ENCODE peak calls at places on chromosome 9, in nine cellular contexts. K is GM12891, N is Peyer's patch, R is endothelial cell of umbilical vein, G is A549, Y is HCT116, S is body of pancreas, V is IMR-90, Z is ovary. Q is an unnamed sample.

GRCh38 chr9:73239868-73240267 is 88.2 kb downstream of the ANXA1 start:
- DNase-seq in K (no peak), N (no peak), R (no peak), G (peak; percentile 3), Y (no peak), S (no peak), V (no peak), Z (no peak), Q (no peak)

GRCh38 chr9:112239284-112239683 is 64.2 kb upstream of the SUSD1 start:
- DNase-seq in K (no peak), N (no peak), R (no peak), G (no peak), Y (peak; percentile 7), S (no peak), V (no peak), Z (no peak), Q (no peak)

GRCh38 chr9:130780865-130781504 is 54.1 kb upstream of the ABL1 start:
- DNase-seq in K (no peak), N (peak; percentile 65), R (no peak), G (peak; percentile 62), Y (no peak), S (peak; percentile 54), V (peak; percentile 98), Z (peak; percentile 74), Q (no peak)

GRCh38 chr9:2727966-2728613 is 10.8 kb downstream of the KCNV2 start:
- DNase-seq in K (no peak), N (no peak), R (peak; percentile 76), G (no peak), Y (peak; percentile 4), S (peak; percentile 73), V (peak; percentile 71), Z (peak; percentile 40), Q (no peak)

GRCh38 chr9:130480673-130481072 is 35.9 kb downstream of the ASS1 start:
- DNase-seq in K (no peak), N (no peak), R (no peak), G (no peak), Y (no peak), S (no peak), V (no peak), Z (no peak), Q (no peak)

GRCh38 chr9:5112646-5113045 is 72.8 kb downstream of the INSL6 start:
- DNase-seq in K (no peak), N (no peak), R (no peak), G (no peak), Y (no peak), S (no peak), V (no peak), Z (no peak), Q (no peak)

GRCh38 chr9:78280982-78281668 is 15.8 kb upstream of the PSAT1 start:
- DNase-seq in K (no peak), N (no peak), R (peak; percentile 38), G (no peak), Y (no peak), S (peak; percentile 92), V (peak; percentile 75), Z (peak; percentile 86), Q (no peak)

GRCh38 chr9:115158666-115159481 is 40.9 kb upstream of the TNC start:
- DNase-seq in K (no peak), N (no peak), R (no peak), G (no peak), Y (no peak), S (no peak), V (peak; percentile 78), Z (no peak), Q (no peak)

GRCh38 chr9:109779711-109780452 is at the start of gene PALM2AKAP2:
- DNase-seq in K (peak; percentile 25), N (peak; percentile 52), R (no peak), G (peak; percentile 39), Y (no peak), S (peak; percentile 37), V (peak; percentile 68), Z (peak; percentile 60), Q (no peak)

GRCh38 chr9:131697097-131697496 is 42.8 kb downstream of the RAPGEF1 start:
- DNase-seq in K (no peak), N (peak; percentile 61), R (no peak), G (no peak), Y (no peak), S (no peak), V (peak; percentile 61), Z (peak; percentile 64), Q (no peak)

GRCh38 chr9:83068414-83068813 is 5.5 kb upstream of the RASEF start:
- DNase-seq in K (no peak), N (no peak), R (no peak), G (no peak), Y (no peak), S (no peak), V (no peak), Z (no peak), Q (no peak)

GRCh38 chr9:125632321-125633115 is 74.5 kb downstream of the MAPKAP1 start:
- DNase-seq in K (peak; percentile 14), N (peak; percentile 79), R (peak; percentile 16), G (no peak), Y (no peak), S (peak; percentile 9), V (peak; percentile 22), Z (no peak), Q (no peak)

GRCh38 chr9:107612136-107612535 is 122.6 kb upstream of the KLF4 start:
- DNase-seq in K (no peak), N (peak; percentile 69), R (no peak), G (no peak), Y (no peak), S (peak; percentile 72), V (no peak), Z (no peak), Q (no peak)

GRCh38 chr9:107605041-107605440 is 115.5 kb upstream of the KLF4 start:
- DNase-seq in K (no peak), N (no peak), R (no peak), G (no peak), Y (no peak), S (no peak), V (no peak), Z (no peak), Q (no peak)

GRCh38 chr9:107606149-107606790 is 116.7 kb upstream of the KLF4 start:
- DNase-seq in K (no peak), N (peak; percentile 63), R (no peak), G (no peak), Y (no peak), S (no peak), V (no peak), Z (no peak), Q (no peak)
- TF ChIP-seq POLR2A in K (no peak), N (peak; percentile 15), R (no peak), G (no peak), Y (no peak), S (no peak), V (no peak), Z (no peak), Q (no peak)

DNA sequence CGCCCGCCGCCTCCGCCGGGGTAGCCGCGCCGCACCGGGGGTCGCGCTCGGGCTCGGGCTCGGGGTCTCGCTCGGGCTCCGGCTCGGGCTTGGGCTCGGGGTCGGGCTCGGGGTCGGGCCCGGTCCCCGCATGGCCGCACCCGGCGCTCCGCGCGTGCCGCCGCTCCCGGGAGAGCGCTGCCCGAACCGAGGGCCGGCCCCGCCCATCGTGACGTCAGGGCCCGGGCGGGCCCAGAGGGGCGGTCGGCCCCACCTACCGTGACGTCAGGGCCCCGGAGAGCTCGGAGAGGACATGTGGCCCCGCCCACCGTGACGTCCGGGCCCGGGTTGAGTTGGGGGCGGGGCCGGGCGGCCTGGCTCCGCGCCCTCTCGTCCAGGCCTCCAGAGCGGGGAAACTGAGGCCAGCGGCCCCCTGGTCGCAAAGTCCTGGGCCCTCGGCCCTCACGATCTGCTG is at the start of gene NSMF:
- DNase-seq in K (peak; percentile 100), N (peak; percentile 97), R (peak; percentile 85), G (peak; percentile 99), Y (peak; percentile 74), S (peak; percentile 94), V (peak; percentile 86), Z (peak; percentile 98), Q (no peak)
- TF ChIP-seq POLR2A in K (no peak), N (peak; percentile 47), R (peak; percentile 81), G (peak; percentile 84), Y (peak; percentile 74), S (no peak), V (peak; percentile 77), Z (peak; percentile 89), Q (peak; percentile 91)

DNA sequence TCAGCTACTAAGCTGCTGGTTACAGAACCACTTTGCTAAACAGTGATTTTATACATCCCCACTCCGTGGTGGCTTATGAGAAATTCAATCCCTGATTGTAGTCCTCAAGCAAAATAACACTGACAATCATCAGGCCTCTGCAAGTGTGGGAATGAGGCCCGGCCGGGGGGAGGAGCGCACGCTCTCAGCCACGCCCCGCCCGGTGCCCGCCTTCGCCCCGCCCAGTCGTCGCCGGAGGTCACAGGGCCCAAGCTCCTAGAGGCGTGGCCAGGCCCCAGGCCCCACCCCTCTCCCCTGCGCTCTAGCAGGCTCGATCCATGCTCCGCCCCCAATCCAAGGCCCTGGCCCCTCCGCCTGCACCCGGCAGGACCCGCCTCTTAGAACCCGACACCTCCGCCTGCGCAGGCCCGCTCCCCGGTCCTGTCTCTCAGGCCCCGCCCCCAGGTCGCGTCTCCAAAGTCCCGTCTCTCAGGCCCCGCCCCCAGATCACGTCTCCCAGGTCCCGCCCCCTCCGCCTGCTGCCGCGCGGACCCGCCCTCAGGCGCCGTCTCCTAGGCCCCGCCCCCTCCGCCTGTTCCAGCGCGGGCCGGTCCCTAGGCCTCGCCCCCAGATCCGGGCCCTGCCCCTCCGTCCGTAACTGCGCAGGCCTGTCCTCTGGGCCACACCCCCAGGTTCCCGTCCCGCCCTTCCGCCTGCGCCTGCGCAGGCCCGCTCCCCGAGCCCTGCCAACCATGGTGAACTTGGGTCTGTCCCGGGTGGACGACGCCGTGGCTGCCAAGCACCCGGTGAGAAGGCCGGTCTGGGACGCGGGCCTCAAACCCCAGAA is at the start of gene TMEM141:
- DNase-seq in K (peak; percentile 98), N (peak; percentile 100), R (peak; percentile 99), G (peak; percentile 90), Y (peak; percentile 98), S (peak; percentile 100), V (peak; percentile 99), Z (peak; percentile 100), Q (peak; percentile 100)
- TF ChIP-seq POLR2A in K (no peak), N (peak; percentile 95), R (peak; percentile 89), G (peak; percentile 75), Y (peak; percentile 46), S (peak; percentile 85), V (no peak), Z (peak; percentile 36), Q (peak; percentile 79)

GRCh38 chr9:113578279-113578865 is 114.8 kb downstream of the RGS3 start:
- DNase-seq in K (no peak), N (no peak), R (no peak), G (no peak), Y (no peak), S (no peak), V (no peak), Z (no peak), Q (no peak)

GRCh38 chr9:113579270-113580040 is 115.9 kb downstream of the RGS3 start:
- DNase-seq in K (no peak), N (peak; percentile 82), R (no peak), G (no peak), Y (no peak), S (peak; percentile 73), V (peak; percentile 60), Z (no peak), Q (no peak)

GRCh38 chr9:113577525-113578261 is 114.2 kb downstream of the RGS3 start:
- DNase-seq in K (no peak), N (no peak), R (peak; percentile 44), G (no peak), Y (no peak), S (no peak), V (peak; percentile 81), Z (no peak), Q (no peak)

GRCh38 chr9:113580041-113580953 is 116.8 kb downstream of the RGS3 start:
- DNase-seq in K (no peak), N (peak; percentile 88), R (peak; percentile 70), G (no peak), Y (no peak), S (peak; percentile 97), V (peak; percentile 35), Z (no peak), Q (no peak)

GRCh38 chr9:113578877-113579269 is 115.3 kb downstream of the RGS3 start:
- DNase-seq in K (peak; percentile 78), N (peak; percentile 94), R (peak; percentile 49), G (peak; percentile 78), Y (peak; percentile 59), S (peak; percentile 80), V (peak; percentile 97), Z (no peak), Q (no peak)
- TF ChIP-seq POLR2A in K (no peak), N (no peak), R (no peak), G (no peak), Y (no peak), S (no peak), V (no peak), Z (no peak), Q (no peak)